ENCODE peak calls at places on chromosomes 13 and 19, in eight cellular contexts. S, M, P, H, R, C, O and G are unnamed samples.

GRCh38 chr19:1624458-1624857 is 19.2 kb upstream of the UQCR11 start:
- DNase-seq in P (peak), M (no peak), S (no peak), O (peak), R (peak), H (peak), C (peak), G (peak)

GRCh38 chr13:51769455-51770127 is 34.4 kb downstream of the DHRS12 start:
- DNase-seq in S (no peak), O (no peak), R (peak), M (peak), P (no peak), H (no peak), C (no peak), G (no peak)

GRCh38 chr19:1290699-1291651 is 5.3 kb downstream of the EFNA2 start:
- DNase-seq in P (no peak), S (no peak), R (no peak), M (no peak), C (no peak), O (no peak), H (no peak), G (no peak)

GRCh38 chr19:32498641-32499200 is 82.3 kb upstream of the PDCD5 start:
- DNase-seq in C (no peak), H (no peak), S (no peak), P (no peak), R (no peak), M (no peak), O (no peak), G (no peak)

GRCh38 chr13:25192936-25193335 is 20.8 kb upstream of the AMER2 start:
- DNase-seq in C (no peak), R (no peak), S (no peak), O (no peak), M (no peak), P (no peak), H (no peak), G (no peak)

GRCh38 chr19:54390942-54391577 is 24.2 kb upstream of the TTYH1 start:
- DNase-seq in M (no peak), S (peak), P (peak), C (peak), R (peak), H (peak), O (peak), G (peak)

GRCh38 chr13:40445557-40445990 is 220.9 kb downstream of the FOXO1 start:
- DNase-seq in S (no peak), P (peak), M (no peak), H (no peak), C (no peak), O (no peak), R (peak), G (no peak)

GRCh38 chr13:40613192-40613818 is 53.1 kb downstream of the FOXO1 start:
- DNase-seq in O (no peak), H (no peak), S (no peak), R (peak), P (peak), C (no peak), M (no peak), G (peak)

GRCh38 chr19:648305-648704 is 8.6 kb downstream of the FGF22 start:
- DNase-seq in P (no peak), O (no peak), S (no peak), C (no peak), H (no peak), M (no peak), R (no peak), G (no peak)

GRCh38 chr19:2253106-2254051 is 2.8 kb downstream of the JSRP1 start:
- DNase-seq in M (no peak), C (no peak), S (no peak), P (peak), O (no peak), H (no peak), R (no peak), G (peak)

GRCh38 chr19:48135411-48135810 is 24.8 kb upstream of the PLA2G4C start:
- DNase-seq in S (no peak), R (no peak), M (no peak), H (no peak), P (peak), C (no peak), O (no peak), G (no peak)

GRCh38 chr13:23796546-23796945 is 92.7 kb downstream of the MIPEP start:
- DNase-seq in C (peak), O (peak), H (no peak), R (no peak), M (no peak), P (no peak), S (no peak), G (no peak)

GRCh38 chr19:2627319-2627829 is 75.1 kb downstream of the GNG7 start:
- DNase-seq in C (peak), R (peak), O (peak), S (peak), H (peak), P (peak), M (peak), G (no peak)

GRCh38 chr19:10195199-10195519 is 406 bp upstream of the DNMT1 start:
- DNase-seq in P (no peak), R (no peak), S (no peak), C (no peak), H (no peak), M (no peak), O (no peak), G (no peak)

GRCh38 chr13:102555914-102556553 is 40.8 kb upstream of the TPP2 start:
- DNase-seq in P (peak), M (no peak), R (no peak), C (peak), H (peak), O (peak), S (peak), G (no peak)

GRCh38 chr19:5831152-5831551 is 8.3 kb downstream of the FUT6 start:
- DNase-seq in M (no peak), S (no peak), C (no peak), R (no peak), H (no peak), O (no peak), P (no peak), G (no peak)

GRCh38 chr19:48308695-48309586 is 16.4 kb upstream of the EMP3 start:
- DNase-seq in S (no peak), H (no peak), O (no peak), P (peak), M (no peak), C (no peak), R (no peak), G (no peak)

GRCh38 chr13:23820530-23820929 is 68.7 kb downstream of the MIPEP start:
- DNase-seq in R (no peak), C (no peak), O (no peak), P (no peak), S (no peak), M (no peak), H (no peak), G (no peak)

GRCh38 chr13:110680852-110681251 is 25.1 kb downstream of the CARS2 start:
- DNase-seq in S (no peak), O (no peak), H (peak), M (no peak), R (no peak), P (peak), C (peak), G (no peak)

GRCh38 chr19:5526691-5527090 is 41.1 kb downstream of the TINCR start:
- DNase-seq in S (no peak), M (no peak), C (no peak), H (no peak), R (no peak), O (no peak), P (no peak), G (no peak)

GRCh38 chr19:7533281-7533819 is 2.2 kb upstream of the PNPLA6 start:
- DNase-seq in S (no peak), C (peak), P (no peak), M (peak), H (peak), O (peak), R (peak), G (no peak)

GRCh38 chr19:944171-944567 is 18.3 kb downstream of the ARID3A start:
- DNase-seq in M (no peak), H (no peak), R (peak), O (no peak), C (no peak), P (no peak), S (no peak), G (no peak)

GRCh38 chr13:73275163-73275562 is 216.4 kb downstream of the KLF5 start:
- DNase-seq in H (peak), O (no peak), R (no peak), C (no peak), M (no peak), P (no peak), S (no peak), G (no peak)

GRCh38 chr19:48997972-48998371 is 4.3 kb downstream of the RUVBL2 start:
- DNase-seq in S (no peak), M (no peak), R (peak), H (peak), C (peak), P (peak), O (peak), G (peak)

GRCh38 chr19:53195265-53195879 is 2.2 kb upstream of the ZNF665 start:
- DNase-seq in P (peak), M (peak), H (peak), O (peak), C (peak), S (peak), R (peak), G (peak)

GRCh38 chr19:15114153-15114540 is 6.9 kb downstream of the SYDE1 start:
- DNase-seq in P (no peak), O (peak), R (peak), S (no peak), H (no peak), M (no peak), C (peak), G (no peak)
- TF ChIP-seq CTCF in P (no peak), O (no peak), R (no peak), S (no peak), H (no peak), M (no peak), C (no peak), G (no peak)

GRCh38 chr19:50376166-50377050 is at the start of gene NR1H2:
- DNase-seq in C (peak), H (peak), R (peak), O (peak), P (peak), S (peak), M (peak), G (peak)
- H3K4me3 ChIP-seq in C (peak), H (peak), R (peak), O (peak), P (peak), S (peak), M (peak), G (peak)

DNA sequence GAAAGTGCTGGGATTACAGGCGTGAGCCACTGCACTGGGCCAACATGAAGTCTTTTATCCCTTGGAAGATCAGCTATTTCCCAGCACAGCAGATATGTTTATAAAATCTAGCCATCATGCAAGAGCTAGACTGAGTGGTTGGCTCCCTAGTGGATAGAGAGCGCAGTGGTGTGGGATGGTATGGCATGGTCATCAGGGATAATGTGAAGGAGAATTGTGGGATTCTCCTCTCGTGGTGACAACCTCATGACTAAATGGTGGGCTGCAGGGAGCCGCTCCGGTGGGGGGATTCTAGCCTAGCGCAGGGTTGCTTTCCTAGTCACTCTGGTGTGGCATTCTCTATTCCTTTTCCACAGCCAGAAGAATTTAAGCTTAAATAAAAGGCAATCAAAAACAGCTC is 43.3 kb upstream of the GPI start:
- DNase-seq in C (no peak), O (no peak), R (no peak), H (no peak), S (no peak), P (no peak), M (no peak), G (no peak)
- TF ChIP-seq CTCF in C (no peak), O (no peak), R (no peak), H (no peak), S (no peak), P (no peak), M (no peak), G (no peak)

GRCh38 chr19:35559781-35560180 is 3.7 kb downstream of the ATP4A start:
- DNase-seq in M (no peak), R (no peak), H (no peak), O (no peak), P (no peak), C (no peak), S (no peak), G (no peak)

GRCh38 chr19:35559281-35559659 is 4.2 kb downstream of the ATP4A start:
- DNase-seq in R (no peak), O (no peak), S (no peak), C (no peak), P (peak), H (no peak), M (no peak), G (no peak)

GRCh38 chr19:35557539-35558399 is 5.7 kb downstream of the ATP4A start:
- DNase-seq in R (peak), P (peak), O (peak), M (no peak), C (peak), S (no peak), H (peak), G (no peak)

GRCh38 chr19:35560271-35560670 is 3.2 kb downstream of the ATP4A start:
- DNase-seq in R (no peak), M (no peak), C (no peak), S (no peak), P (no peak), H (no peak), O (no peak), G (no peak)

GRCh38 chr19:35558400-35559280 is 4.8 kb downstream of the ATP4A start:
- DNase-seq in R (no peak), S (no peak), C (no peak), H (no peak), P (peak), M (no peak), O (no peak), G (no peak)
- H3K4me3 ChIP-seq in R (no peak), S (no peak), C (no peak), H (peak), P (peak), M (peak), O (no peak), G (peak)

GRCh38 chr13:49248433-49249002 is 793 bp downstream of the CDADC1 start:
- DNase-seq in S (no peak), H (peak), O (peak), M (no peak), C (peak), P (peak), R (no peak), G (no peak)
- TF ChIP-seq CTCF in S (peak), H (no peak), O (peak), M (peak), C (peak), P (no peak), R (no peak), G (no peak)

GRCh38 chr13:21936674-21937073 is 265.8 kb downstream of the FGF9 start:
- DNase-seq in R (no peak), M (no peak), S (no peak), P (no peak), C (no peak), O (no peak), H (no peak), G (no peak)
- H3K4me3 ChIP-seq in R (no peak), M (no peak), S (no peak), P (no peak), C (no peak), O (no peak), H (no peak), G (no peak)

DNA sequence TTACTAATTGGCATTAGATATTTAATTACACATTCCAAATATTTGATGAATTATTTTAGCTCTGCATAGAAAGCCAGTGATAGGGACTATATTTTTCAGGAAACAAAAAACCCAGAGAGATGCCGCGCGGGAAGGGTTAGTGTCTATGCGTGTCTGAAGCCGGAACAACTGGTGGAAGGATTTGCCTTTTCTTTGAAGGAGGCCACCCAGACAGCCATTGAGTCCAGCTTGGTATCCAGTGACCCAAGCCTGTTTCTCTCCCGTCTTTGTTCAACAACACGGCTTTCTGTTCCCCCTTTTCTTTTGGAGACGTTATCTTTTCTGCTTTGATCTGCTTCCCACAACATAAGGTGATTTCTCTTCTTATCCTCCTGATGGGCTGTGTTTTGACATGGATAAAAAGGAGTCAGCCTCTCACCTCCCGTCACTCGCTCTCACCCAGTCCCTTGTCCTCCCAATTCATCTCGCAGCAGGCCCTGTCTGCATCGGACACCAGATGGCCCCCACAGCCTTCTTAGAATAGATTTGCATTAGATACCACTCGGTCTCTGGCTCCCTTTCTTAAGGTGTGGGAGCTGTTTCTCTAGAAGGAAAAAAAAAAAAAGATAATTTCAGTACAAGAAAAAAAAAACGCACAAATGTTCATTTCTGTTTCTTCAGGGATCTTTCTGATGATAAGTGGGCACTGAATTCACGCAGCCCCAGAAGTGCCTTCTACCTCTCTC is 361.8 kb downstream of the ZNF536 start:
- DNase-seq in M (no peak), S (no peak), O (no peak), H (peak), P (no peak), C (no peak), R (no peak), G (no peak)
- TF ChIP-seq CTCF in M (no peak), S (no peak), O (no peak), H (peak), P (no peak), C (no peak), R (no peak), G (no peak)

DNA sequence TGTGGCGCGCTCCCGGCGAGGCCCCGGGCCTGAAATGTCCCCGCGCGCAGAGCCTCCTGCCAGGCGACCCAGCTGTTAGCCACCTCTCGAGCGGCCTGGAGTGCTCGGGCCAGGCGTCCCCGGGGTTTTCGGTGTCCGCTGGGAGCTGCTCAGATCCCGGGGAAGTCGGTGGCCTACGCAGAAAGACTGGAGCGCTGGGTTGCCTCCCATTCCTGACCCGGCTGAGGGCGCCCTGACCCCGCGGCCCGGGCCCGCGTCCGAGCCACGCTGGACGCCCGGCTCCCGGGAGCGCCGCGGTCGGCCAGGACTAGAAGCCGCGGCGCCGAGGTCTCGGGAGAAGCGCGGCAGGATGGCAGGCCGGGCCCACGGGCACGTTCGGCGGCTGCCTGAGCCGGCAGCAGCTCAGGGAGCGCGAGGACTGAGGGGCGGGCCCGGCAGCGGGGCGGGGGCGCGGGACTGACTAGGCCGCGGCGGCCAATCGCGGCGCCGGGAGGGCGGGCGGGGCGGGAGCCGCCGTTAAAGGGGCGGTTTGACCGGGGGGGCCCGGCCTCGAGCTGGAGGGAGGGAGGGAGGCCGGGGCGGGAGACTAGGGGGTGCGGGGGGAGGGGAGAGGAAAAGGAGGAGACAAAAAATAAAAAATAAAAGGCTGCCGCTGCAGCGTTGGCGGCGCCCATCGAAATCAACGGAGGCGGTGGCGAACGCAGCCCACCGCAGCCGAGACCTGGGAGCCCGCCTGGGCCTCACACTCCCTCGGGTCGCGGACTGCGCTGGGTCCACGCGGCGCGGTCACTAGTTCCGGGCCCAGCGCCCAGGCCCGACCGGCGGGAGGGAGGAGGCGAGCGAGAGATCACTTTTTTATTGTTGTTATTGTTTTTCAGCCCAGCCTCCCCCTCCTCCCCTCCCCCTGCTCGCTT is 1.1 kb upstream of the ZIC2 start:
- DNase-seq in C (peak), O (peak), P (peak), S (no peak), M (no peak), H (peak), R (peak), G (peak)
- H3K4me3 ChIP-seq in C (peak), O (peak), P (peak), S (peak), M (peak), H (peak), R (no peak), G (peak)